ENCODE peak calls at places on chromosomes 16 and 17, in four cellular contexts. J is WTC11, O is GM12878, R is HepG2. C is an unnamed sample.

GRCh38 chr17:45942284-45942683 is 47.9 kb downstream of the MAPT start:
- DNase-seq in R (no peak), O (no peak), J (no peak), C (no peak)

GRCh38 chr17:18362509-18363020 is 785 bp downstream of the SHMT1 start:
- DNase-seq in R (peak; percentile 76), J (no peak), O (no peak), C (no peak)

GRCh38 chr16:86044241-86044671 is 145.3 kb downstream of the IRF8 start:
- DNase-seq in O (no peak), R (peak; percentile 23), J (peak; percentile 85), C (peak; percentile 78)

GRCh38 chr16:54447606-54448440 is 161.2 kb upstream of the IRX3 start:
- DNase-seq in O (no peak), R (no peak), J (no peak), C (peak; percentile 82)

GRCh38 chr16:46638947-46639925 is 18.1 kb upstream of the SHCBP1 start:
- DNase-seq in J (no peak), O (no peak), R (no peak), C (no peak)

GRCh38 chr16:73337371-73337770 is 289.4 kb upstream of the ZFHX3 start:
- DNase-seq in O (no peak), J (no peak), R (no peak), C (no peak)

GRCh38 chr17:75785770-75786538 is 1.3 kb downstream of the UNK start:
- DNase-seq in J (no peak), O (no peak), R (no peak), C (no peak)

GRCh38 chr17:38735161-38735997 is 5.2 kb downstream of the CISD3 start:
- DNase-seq in O (no peak), R (peak; percentile 33), J (peak; percentile 85), C (peak; percentile 72)

GRCh38 chr17:19302791-19303233 is 59.7 kb downstream of the B9D1 start:
- DNase-seq in R (no peak), O (no peak), J (no peak), C (no peak)

GRCh38 chr17:41377546-41377945 is 4.6 kb downstream of the KRT34 start:
- DNase-seq in R (no peak), J (no peak), O (no peak), C (no peak)

GRCh38 chr17:50934672-50935200 is 68.6 kb upstream of the TOB1 start:
- DNase-seq in R (no peak), J (no peak), O (no peak), C (peak; percentile 60)
- TF ChIP-seq ETV6 in R (no peak), J (no peak), O (no peak), C (no peak)

DNA sequence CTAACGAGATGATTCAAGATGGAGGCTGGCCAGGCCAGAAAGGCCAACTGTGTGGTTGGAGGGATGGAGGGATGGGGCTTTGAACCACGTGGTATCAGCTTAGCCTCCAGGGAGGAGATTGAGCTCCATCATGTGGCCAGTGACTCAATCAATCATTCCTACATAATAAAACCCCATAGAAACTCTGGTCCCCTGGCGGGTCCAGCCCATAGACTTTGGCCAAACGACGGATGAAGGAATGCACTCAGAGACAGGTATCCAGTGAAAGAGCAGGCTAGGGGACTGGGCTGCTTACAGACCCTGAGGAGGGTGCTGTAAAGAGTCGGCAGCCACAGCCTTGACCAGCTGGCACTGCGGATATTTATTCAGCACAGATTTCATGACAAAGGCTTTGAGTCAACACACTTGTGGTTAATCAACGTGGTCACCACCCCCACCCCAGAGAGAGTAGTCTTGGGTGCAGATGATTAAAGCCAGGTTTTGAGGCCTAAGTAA is 308.7 kb upstream of the TNRC6C start:
- DNase-seq in J (no peak), R (no peak), O (no peak), C (peak; percentile 43)
- TF ChIP-seq MAX in J (no peak), R (no peak), O (no peak), C (no peak)

GRCh38 chr17:5665164-5665563 is 80.9 kb upstream of the NLRP1 start:
- DNase-seq in O (no peak), R (no peak), J (no peak), C (no peak)
- TF ChIP-seq ETV6 in O (no peak), R (no peak), J (no peak), C (no peak)

GRCh38 chr17:1997146-1997586 is 28.0 kb downstream of the RTN4RL1 start:
- DNase-seq in R (peak; percentile 78), O (no peak), J (no peak), C (no peak)

GRCh38 chr17:1994707-1995106 is 30.4 kb downstream of the RTN4RL1 start:
- DNase-seq in R (no peak), O (no peak), J (no peak), C (no peak)

GRCh38 chr17:1997587-1998425 is 27.3 kb downstream of the RTN4RL1 start:
- DNase-seq in J (peak; percentile 42), R (peak; percentile 77), O (no peak), C (no peak)

GRCh38 chr17:1996243-1997145 is 28.6 kb downstream of the RTN4RL1 start:
- DNase-seq in R (no peak), J (no peak), O (no peak), C (no peak)

DNA sequence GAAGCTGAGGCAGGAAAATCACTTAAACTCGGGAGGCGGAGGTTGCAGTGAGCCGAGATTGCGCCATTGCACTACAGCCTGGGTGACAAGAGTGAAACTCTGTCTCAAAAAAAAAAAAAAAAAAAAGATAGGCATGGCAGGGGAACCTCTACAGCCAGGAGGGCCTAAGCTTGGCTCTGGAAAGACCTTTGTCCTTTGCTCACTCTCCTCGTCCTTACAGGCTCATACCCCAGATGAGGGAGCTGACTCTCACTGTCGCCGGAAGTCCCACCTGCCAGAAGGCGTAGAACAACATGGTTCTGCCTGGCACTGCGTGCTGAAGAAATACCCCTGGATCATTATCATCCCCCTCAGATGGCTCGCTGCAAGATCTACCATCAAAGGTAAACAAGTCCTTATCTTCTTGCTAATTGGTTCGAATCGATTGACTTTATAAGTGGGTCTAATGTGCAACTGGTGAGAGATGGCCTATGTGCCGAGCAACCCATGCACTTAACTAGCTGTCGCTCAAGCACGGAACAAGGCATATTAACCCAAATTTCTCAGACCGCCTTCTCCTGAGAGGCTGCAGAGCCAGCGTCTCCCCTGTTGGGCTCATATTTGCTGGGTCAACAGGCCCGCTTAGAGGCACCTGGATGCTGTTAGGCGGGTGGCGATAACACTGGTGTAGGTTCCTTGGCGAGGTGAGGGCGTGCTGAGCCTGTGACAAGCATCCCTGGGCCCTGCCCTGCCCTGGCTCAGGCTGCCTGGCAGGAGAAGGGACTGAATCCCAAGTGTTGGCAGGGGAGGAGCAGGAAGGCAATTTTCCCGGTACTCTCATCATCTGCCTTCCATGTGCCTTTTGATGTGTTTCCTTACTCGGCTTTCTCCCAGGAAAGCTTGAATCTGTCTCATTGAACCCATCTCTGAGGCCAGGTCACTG is 29.6 kb downstream of the RTN4RL1 start:
- DNase-seq in J (no peak), O (no peak), R (peak; percentile 71), C (no peak)
- TF ChIP-seq MAX in J (no peak), O (no peak), R (no peak), C (no peak)

DNA sequence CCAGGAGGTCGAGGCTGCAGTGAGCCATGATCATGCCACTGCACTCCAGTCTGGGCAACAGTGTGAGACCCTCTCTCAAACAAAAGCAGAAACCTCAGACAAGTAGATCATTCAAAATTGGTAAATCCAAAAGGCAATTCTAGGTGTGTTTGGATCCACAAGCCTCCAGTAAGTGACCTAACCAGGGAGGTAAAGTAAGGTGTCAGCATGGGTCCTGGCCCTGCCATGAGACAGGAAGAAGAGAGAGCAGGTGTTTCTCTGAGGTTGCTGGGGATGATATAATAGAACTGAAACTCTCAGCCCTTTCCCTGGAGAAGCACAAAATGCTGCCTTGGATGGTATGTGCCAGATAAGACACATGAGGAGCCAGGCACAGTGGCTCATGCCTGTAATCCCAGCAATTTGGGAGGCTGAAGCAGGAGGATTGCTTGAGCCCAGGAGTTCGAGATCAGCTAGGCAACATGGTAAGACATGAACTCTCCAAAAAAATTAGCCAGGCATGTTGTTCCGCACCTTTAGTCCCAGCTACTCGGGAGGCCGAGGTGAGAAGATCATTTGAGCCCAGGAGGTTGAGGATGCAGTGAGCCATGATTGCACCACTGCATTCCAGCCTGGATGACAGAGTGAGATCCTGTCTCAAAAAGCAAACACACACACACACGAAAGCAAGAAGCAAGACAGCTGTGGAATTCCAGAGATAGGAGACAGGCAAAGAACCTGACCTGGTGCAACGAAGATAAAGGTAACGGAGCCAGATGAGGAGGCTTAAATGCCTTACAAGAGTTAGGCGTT is 6.5 kb downstream of the TM4SF5 start:
- DNase-seq in O (no peak), R (peak; percentile 83), J (no peak), C (no peak)
- TF ChIP-seq ETV6 in O (no peak), R (no peak), J (no peak), C (no peak)

DNA sequence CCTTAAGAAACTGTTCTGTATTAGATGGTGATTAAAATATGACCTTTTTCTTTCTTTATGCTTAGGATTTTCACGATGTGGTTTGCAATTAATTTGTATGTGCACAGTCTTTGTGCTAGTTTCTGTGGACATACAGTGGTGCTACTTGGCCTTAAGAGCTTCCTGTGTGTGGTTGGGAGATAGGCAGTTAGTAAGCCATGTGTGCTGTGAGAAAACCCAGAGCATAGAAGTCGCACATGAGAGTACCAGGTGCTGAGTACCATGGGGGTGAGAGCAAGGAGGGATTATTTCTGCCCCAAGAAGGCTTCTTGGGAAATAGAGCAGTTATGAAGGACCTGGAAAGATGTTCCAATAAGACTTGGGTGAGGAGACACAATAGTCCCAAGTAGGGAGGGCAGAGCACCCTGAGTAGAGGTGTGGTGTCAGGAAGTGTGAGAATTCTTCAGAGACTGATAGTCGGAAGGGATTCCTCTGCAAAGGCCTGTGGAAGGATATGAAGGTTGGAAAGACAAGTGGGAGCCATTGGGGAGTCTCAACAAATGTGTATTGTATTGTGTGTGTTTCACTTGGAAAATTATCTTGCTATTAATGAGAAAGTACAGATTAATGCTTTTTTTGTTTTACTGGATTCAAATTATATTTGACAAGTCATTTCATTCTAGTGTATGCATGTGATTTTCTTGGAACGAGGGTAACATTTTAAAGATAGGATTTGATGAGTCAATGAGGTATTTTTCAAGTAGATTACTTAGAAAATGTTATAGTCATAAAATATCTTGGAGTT is 240.0 kb downstream of the PRKCA start:
- DNase-seq in J (no peak), R (no peak), O (peak; percentile 62), C (peak; percentile 18)
- TF ChIP-seq MAX in J (no peak), R (no peak), O (no peak), C (no peak)

DNA sequence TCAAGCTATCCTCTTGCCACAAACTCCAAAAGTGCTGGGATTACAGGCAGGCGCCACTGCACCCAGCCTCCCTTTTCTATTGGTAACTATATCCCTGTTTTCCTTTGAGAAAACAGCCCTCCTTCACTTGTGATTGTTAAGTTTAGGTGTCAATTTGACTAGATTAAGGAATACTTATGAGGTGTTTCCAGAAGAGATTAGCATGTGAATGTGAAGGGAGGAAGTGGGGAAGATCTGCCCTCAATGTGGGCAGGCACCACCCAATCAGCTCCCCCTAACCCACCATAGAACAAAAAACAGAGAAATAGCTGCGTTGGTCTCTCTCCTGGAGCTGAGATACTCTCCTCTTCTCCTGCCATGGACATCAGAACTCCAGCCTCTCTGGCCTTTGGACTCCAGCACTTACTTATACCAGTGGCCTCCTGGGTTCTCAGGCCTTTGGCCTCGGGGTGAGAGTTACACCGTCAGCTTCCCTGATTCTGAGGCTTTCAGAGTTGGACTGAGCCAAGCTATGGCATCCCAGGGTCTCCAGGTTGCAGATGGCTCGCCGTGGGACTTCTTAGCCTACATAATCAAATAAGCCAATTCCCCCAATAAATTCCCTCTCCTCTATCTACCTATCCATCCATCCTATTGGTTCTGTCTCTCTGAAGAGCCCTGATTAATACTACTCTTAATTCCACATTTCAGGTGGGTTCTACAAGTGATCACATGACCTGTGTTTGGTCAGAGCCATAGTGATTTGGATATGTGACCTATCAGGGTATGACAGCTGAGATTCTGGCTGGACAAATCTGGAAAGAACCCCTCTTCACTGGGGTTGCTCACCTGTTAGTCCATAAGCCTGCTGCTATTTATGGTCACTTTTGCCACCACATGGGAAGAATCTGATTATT is 12.0 kb upstream of the STAT3 start:
- DNase-seq in J (no peak), R (no peak), O (no peak), C (no peak)
- TF ChIP-seq ETV6 in J (no peak), R (no peak), O (no peak), C (no peak)

GRCh38 chr17:61053469-61053868 is 346.2 kb upstream of the TBX2 start:
- DNase-seq in R (no peak), J (no peak), O (no peak), C (no peak)
- TF ChIP-seq MAX in R (no peak), J (no peak), O (no peak), C (no peak)

C was measured in K562.